ENCODE peak calls at places on chromosome 6, in ten cellular contexts. P is ovary; S is cardiac muscle cell; X is CD8-positive, alpha-beta T cell; K is upper lobe of right lung; F is mesenchymal stem cell; G is GM23248; Z is upper lobe of left lung; H is IMR-90; M is tibial artery. Q is an unnamed sample. For H3K27me3, the result is how much of the 10 kb centered on the place peaks cover.

GRCh38 chr6:142321451-142321850 is 19.6 kb downstream of the ADGRG6 start:
- DNase-seq in P (no peak), S (no peak), X (no peak), K (no peak), F (no peak), G (no peak), Z (no peak), H (no peak), M (no peak), Q (no peak)

GRCh38 chr6:133341607-133342158 is 100.5 kb downstream of the EYA4 start:
- DNase-seq in P (no peak), S (peak), X (no peak), K (no peak), F (peak), G (peak), Z (no peak), H (peak), M (no peak), Q (peak)

GRCh38 chr6:37477656-37478435 is 21.8 kb downstream of the CCDC167 start:
- DNase-seq in P (no peak), S (no peak), X (no peak), K (no peak), F (no peak), G (no peak), Z (no peak), H (no peak), M (no peak), Q (no peak)

GRCh38 chr6:12353731-12354130 is 63.6 kb downstream of the EDN1 start:
- DNase-seq in P (no peak), S (no peak), X (no peak), K (no peak), F (no peak), G (peak), Z (peak), H (no peak), M (no peak), Q (no peak)

GRCh38 chr6:155341130-155341828 is 27.0 kb upstream of the TFB1M start:
- DNase-seq in P (no peak), S (no peak), X (no peak), K (no peak), F (peak), G (peak), Z (no peak), H (peak), M (no peak), Q (no peak)

GRCh38 chr6:8627085-8627861 is 191.9 kb upstream of the SLC35B3 start:
- DNase-seq in P (no peak), S (no peak), X (no peak), K (no peak), F (peak), G (peak), Z (no peak), H (no peak), M (no peak), Q (no peak)

GRCh38 chr6:167455371-167455770 is 130.5 kb downstream of the TTLL2 start:
- DNase-seq in P (no peak), S (no peak), X (no peak), K (no peak), F (no peak), G (no peak), Z (no peak), H (no peak), M (no peak), Q (no peak)

GRCh38 chr6:111727798-111728197 is 122.1 kb upstream of the TRAF3IP2 start:
- DNase-seq in P (no peak), S (no peak), X (no peak), K (no peak), F (peak), G (peak), Z (no peak), H (peak), M (no peak), Q (no peak)

GRCh38 chr6:142613981-142614380 is 312.2 kb downstream of the ADGRG6 start:
- DNase-seq in P (no peak), S (no peak), X (no peak), K (no peak), F (no peak), G (no peak), Z (no peak), H (peak), M (no peak), Q (no peak)

GRCh38 chr6:142635130-142635529 is 309.8 kb downstream of the HIVEP2 start:
- DNase-seq in P (no peak), S (no peak), X (no peak), K (no peak), F (peak), G (peak), Z (no peak), H (peak), M (no peak), Q (peak)

DNA sequence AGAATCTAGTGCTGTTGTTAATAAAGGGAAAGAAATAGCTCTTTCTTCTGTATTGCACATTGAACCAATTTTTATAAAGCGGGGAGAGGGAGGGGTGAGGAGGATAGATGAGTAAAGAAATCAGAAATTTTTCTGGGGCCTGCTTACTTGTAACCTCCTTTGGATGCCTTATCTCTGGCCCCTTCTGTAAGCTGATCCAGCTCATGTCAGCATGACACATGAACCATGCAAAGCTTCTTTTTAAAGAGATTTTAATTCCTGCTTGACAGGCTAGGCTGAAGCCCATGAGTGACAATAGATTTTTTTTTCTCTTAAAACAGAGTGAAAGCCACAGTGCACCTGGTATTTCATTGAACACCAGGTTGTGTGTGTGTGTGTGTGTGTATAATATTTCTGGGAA is 325.3 kb downstream of the PRL start:
- DNase-seq in P (no peak), S (peak), X (no peak), K (no peak), F (no peak), G (no peak), Z (no peak), H (peak), M (no peak), Q (no peak)
- H3K27ac ChIP-seq in P (no peak), S (peak), X (no peak), K (no peak), F (no peak), G (no peak), Z (no peak), H (no peak), M (no peak), Q (no peak)

GRCh38 chr6:106495014-106495413 is 134.3 kb downstream of the RTN4IP1 start:
- DNase-seq in P (no peak), S (no peak), X (no peak), K (no peak), F (no peak), G (no peak), Z (no peak), H (no peak), M (no peak), Q (no peak)
- H3K4me3 ChIP-seq in P (no peak), S (no peak), X (no peak), K (no peak), F (no peak), G (no peak), Z (no peak), H (no peak), M (no peak), Q (no peak)

GRCh38 chr6:33997265-33997664 is 148.6 kb downstream of the GRM4 start:
- DNase-seq in P (no peak), S (no peak), X (no peak), K (no peak), F (no peak), G (no peak), Z (no peak), H (no peak), M (no peak), Q (no peak)
- H3K27me3 ChIP-seq in P (under half), S (under half), X (under half), K (under half), F (half or more), G (under half), Z (under half), H (under half), M (under half), Q (under half)

DNA sequence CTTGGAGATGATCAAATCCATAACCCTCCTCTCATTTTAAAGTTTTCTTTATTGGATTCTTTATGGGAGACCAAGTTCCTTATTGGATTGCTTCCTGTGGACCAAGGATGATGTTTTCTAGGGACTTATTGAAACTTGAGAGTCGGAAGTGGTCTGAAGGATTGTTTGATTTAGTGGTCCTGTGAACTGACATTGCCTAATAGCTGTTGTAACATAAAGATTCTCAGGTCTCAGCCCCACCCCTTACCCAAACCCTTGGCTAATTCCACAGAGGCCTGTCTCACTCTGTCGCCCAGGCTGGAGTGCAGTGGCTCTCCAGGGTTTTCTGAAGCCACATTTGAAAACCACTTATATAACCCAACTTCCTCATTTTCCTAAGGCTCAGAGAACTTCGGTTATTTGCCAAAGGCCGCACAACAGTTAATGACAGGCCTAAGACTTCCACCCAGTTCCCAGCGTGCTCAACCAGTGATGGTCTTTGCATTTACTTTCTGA is 77.0 kb downstream of the ATXN1 start:
- DNase-seq in P (no peak), S (no peak), X (no peak), K (peak), F (peak), G (no peak), Z (peak), H (no peak), M (no peak), Q (no peak)
- H3K27ac ChIP-seq in P (no peak), S (no peak), X (no peak), K (peak), F (no peak), G (peak), Z (peak), H (no peak), M (peak), Q (no peak)